ENCODE peak calls at places on chromosome 1, in nine cellular contexts. V is breast epithelium, T is heart left ventricle, H is uterus, W is lower leg skin, A is GM12891, J is tibial nerve, G is Peyer's patch, B is body of pancreas. X is an unnamed sample.

GRCh38 chr1:154849645-154850131 is 20.4 kb downstream of the KCNN3 start:
- DNase-seq in V (no peak), G (no peak), A (no peak), T (no peak), J (no peak), W (no peak), H (no peak), B (no peak), X (no peak)

GRCh38 chr1:220516014-220516721 is 11.8 kb upstream of the MARK1 start:
- DNase-seq in T (no peak), B (no peak), H (no peak), G (no peak), A (no peak), J (no peak), W (no peak), V (no peak), X (no peak)

GRCh38 chr1:6273380-6273891 is 12.5 kb upstream of the GPR153 start:
- DNase-seq in B (no peak), T (no peak), J (no peak), G (peak), A (no peak), W (no peak), H (peak), V (no peak), X (no peak)

GRCh38 chr1:241774017-241774416 is 74.0 kb upstream of the EXO1 start:
- DNase-seq in T (no peak), A (no peak), G (no peak), V (no peak), J (no peak), H (no peak), B (no peak), W (no peak), X (no peak)

GRCh38 chr1:114274621-114275317 is 121.1 kb upstream of the SYT6 start:
- DNase-seq in H (no peak), J (no peak), G (no peak), B (no peak), V (no peak), T (no peak), A (no peak), W (no peak), X (no peak)

GRCh38 chr1:100440075-100440809 is 87.9 kb downstream of the CDC14A start:
- DNase-seq in A (no peak), J (no peak), V (no peak), T (no peak), B (peak), W (no peak), G (peak), H (no peak), X (no peak)

GRCh38 chr1:76951185-76951584 is 83.9 kb downstream of the ST6GALNAC5 start:
- DNase-seq in W (no peak), J (no peak), T (no peak), V (no peak), G (no peak), B (no peak), H (no peak), A (no peak), X (no peak)

GRCh38 chr1:63868220-63868897 is 94.5 kb downstream of the ROR1 start:
- DNase-seq in B (no peak), T (no peak), H (peak), V (no peak), A (no peak), W (no peak), J (no peak), G (no peak), X (peak)

GRCh38 chr1:20666804-20667203 is 5.6 kb upstream of the DDOST start:
- DNase-seq in A (no peak), G (no peak), H (no peak), T (peak), J (no peak), V (no peak), B (no peak), W (no peak), X (peak)

DNA sequence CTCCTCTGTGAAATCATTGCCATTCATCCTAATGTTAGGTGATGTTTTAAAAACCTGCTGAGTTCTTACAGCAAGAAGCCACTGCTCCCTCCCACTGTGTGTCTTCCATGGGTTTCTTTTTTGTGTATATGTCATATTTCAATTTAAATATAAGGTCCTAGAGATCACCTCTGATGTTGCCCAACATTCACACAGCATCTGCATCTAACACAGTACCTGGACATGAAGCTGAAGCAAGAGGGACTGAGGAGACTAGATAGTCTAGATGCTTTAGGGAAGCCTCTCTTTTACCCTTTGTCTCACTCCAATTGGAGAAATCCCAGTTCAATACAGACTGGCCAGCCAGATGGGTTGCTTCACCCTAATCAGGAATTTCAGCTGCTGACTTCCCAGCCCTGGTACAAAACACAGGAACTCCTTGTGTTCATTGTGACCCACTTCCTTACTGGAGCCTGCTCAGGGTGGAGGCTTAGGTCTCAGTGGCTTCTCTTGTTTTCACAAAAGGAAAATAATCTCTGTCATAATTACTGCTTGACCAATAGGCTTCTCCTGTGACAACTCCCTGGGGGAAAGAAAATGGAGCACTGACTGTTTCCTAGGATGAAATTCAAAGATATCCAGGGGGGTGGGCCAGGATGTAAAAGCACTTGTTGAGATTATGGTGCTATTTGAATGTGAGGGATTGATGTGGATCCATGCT is 17.3 kb downstream of the BTG2 start:
- DNase-seq in G (no peak), H (no peak), V (peak), A (no peak), J (no peak), W (peak), T (peak), B (peak), X (peak)
- TF ChIP-seq POLR2A in G (no peak), H (no peak), V (no peak), A (no peak), J (peak), W (no peak), T (no peak), B (peak), X (no peak)

GRCh38 chr1:68232354-68233148 is at the start of gene WLS:
- DNase-seq in H (peak), V (peak), A (no peak), J (peak), G (peak), W (peak), T (peak), B (peak), X (peak)
- TF ChIP-seq POLR2A in H (peak), V (peak), A (no peak), J (peak), G (peak), W (no peak), T (peak), B (peak), X (peak)

GRCh38 chr1:86645866-86646647 is 58.3 kb upstream of the SH3GLB1 start:
- DNase-seq in A (no peak), H (no peak), W (no peak), V (no peak), T (no peak), G (no peak), B (no peak), J (no peak), X (no peak)

GRCh38 chr1:86641318-86641717 is 63.1 kb upstream of the SH3GLB1 start:
- DNase-seq in G (no peak), V (no peak), J (no peak), B (no peak), A (no peak), W (no peak), H (no peak), T (no peak), X (no peak)

GRCh38 chr1:86636898-86637297 is 67.5 kb upstream of the SH3GLB1 start:
- DNase-seq in T (no peak), J (no peak), A (no peak), V (no peak), W (no peak), G (no peak), B (no peak), H (no peak), X (no peak)

DNA sequence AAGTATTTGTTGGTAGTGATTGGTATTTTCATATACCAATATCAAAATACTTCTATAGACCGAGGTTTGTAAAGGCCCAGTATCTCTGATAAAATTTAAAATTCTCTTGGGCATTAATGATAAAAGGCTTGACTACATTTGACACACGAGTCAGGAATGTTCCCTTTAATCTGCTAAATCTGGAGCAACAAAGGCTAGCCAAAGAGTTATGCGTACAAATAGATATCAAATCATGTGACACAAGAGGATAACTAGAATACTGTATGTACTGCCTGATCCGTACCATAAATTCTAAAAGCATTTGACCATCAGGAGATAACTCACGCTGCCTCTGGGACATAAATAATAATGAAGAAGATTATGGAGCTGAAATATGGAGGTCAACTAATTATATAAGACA is 64.2 kb upstream of the SH3GLB1 start:
- DNase-seq in W (no peak), B (no peak), H (no peak), A (no peak), V (no peak), J (no peak), G (no peak), T (no peak), X (no peak)
- TF ChIP-seq POLR2A in W (no peak), B (no peak), H (no peak), A (no peak), V (no peak), J (no peak), G (no peak), T (no peak), X (no peak)

GRCh38 chr1:230066466-230067404 is at the start of gene GALNT2:
- DNase-seq in T (peak), V (peak), H (peak), W (peak), B (peak), A (peak), J (peak), G (peak), X (peak)
- TF ChIP-seq POLR2A in T (peak), V (no peak), H (peak), W (no peak), B (peak), A (peak), J (peak), G (peak), X (peak)

GRCh38 chr1:11882814-11883538 is 24.2 kb upstream of the NPPB start:
- DNase-seq in A (no peak), G (peak), T (peak), W (no peak), H (no peak), V (no peak), J (no peak), B (peak), X (no peak)
- TF ChIP-seq POLR2A in A (no peak), G (no peak), T (no peak), W (no peak), H (no peak), V (no peak), J (no peak), B (no peak), X (no peak)

GRCh38 chr1:26049531-26050254 is 3.8 kb upstream of the SLC30A2 start:
- DNase-seq in A (no peak), V (no peak), H (no peak), W (no peak), T (peak), B (no peak), J (no peak), G (peak), X (no peak)
- TF ChIP-seq POLR2A in A (no peak), V (no peak), H (no peak), W (no peak), T (no peak), B (peak), J (no peak), G (no peak), X (no peak)

GRCh38 chr1:23743287-23744052 is at the start of gene ELOA:
- DNase-seq in A (peak), J (peak), V (peak), H (peak), W (peak), T (peak), G (peak), B (peak), X (peak)
- TF ChIP-seq POLR2A in A (peak), J (peak), V (no peak), H (peak), W (no peak), T (no peak), G (peak), B (peak), X (peak)

X was measured in endothelial cell of umbilical vein.